ENCODE peak calls at places on chromosome 10, in seven cellular contexts. G is IMR-90, J is kidney, A is neural progenitor cell, N is lower lobe of right lung, S is ovary, D is body of pancreas. M is an unnamed sample.

GRCh38 chr10:97726636-97727178 is 10.2 kb upstream of the ZFYVE27 start:
- DNase-seq in G (peak; percentile 85), J (no peak), S (no peak), N (no peak), A (peak; percentile 66), D (peak; percentile 19), M (no peak)

GRCh38 chr10:131101011-131101410 is 210.5 kb downstream of the TCERG1L start:
- DNase-seq in D (no peak), A (no peak), S (no peak), N (peak; percentile 20), G (no peak), J (peak; percentile 32), M (no peak)

GRCh38 chr10:33263453-33263852 is 71.0 kb downstream of the NRP1 start:
- DNase-seq in N (no peak), D (no peak), A (no peak), G (peak; percentile 39), J (no peak), S (no peak), M (no peak)

GRCh38 chr10:77872151-77872946 is 54.2 kb downstream of the DLG5 start:
- DNase-seq in J (no peak), G (peak; percentile 31), D (no peak), N (no peak), S (peak; percentile 76), A (no peak), M (no peak)

GRCh38 chr10:132881186-132881920 is 61.0 kb downstream of the CFAP46 start:
- DNase-seq in J (peak; percentile 33), S (no peak), G (no peak), A (no peak), D (no peak), N (no peak), M (no peak)

GRCh38 chr10:108789911-108790310 is 1133.4 kb downstream of the XPNPEP1 start:
- DNase-seq in D (no peak), N (no peak), G (peak; percentile 60), A (no peak), S (no peak), J (no peak), M (no peak)

GRCh38 chr10:119395287-119396007 is 147.1 kb downstream of the RGS10 start:
- DNase-seq in G (peak; percentile 33), S (no peak), A (no peak), D (peak; percentile 51), N (peak; percentile 73), J (peak; percentile 86), M (peak; percentile 78)

GRCh38 chr10:84333864-84334451 is 5.6 kb downstream of the CCSER2 start:
- DNase-seq in J (no peak), N (no peak), S (no peak), G (peak; percentile 55), A (no peak), D (peak; percentile 8), M (no peak)

GRCh38 chr10:506451-507354 is 182.8 kb downstream of the DIP2C start:
- DNase-seq in A (no peak), N (no peak), G (no peak), J (peak; percentile 39), D (no peak), S (no peak), M (no peak)

GRCh38 chr10:117217196-117217761 is 20.0 kb downstream of the KCNK18 start:
- DNase-seq in S (no peak), N (no peak), D (peak; percentile 31), G (no peak), A (peak; percentile 57), J (no peak), M (no peak)

GRCh38 chr10:94361161-94361794 is 1.5 kb downstream of the NOC3L start:
- DNase-seq in D (peak; percentile 52), G (no peak), A (no peak), N (no peak), J (no peak), S (no peak), M (peak; percentile 23)

GRCh38 chr10:106189254-106189653 is 975.3 kb downstream of the SORCS1 start:
- DNase-seq in N (no peak), S (no peak), J (no peak), D (peak; percentile 51), G (no peak), A (peak; percentile 66), M (no peak)

GRCh38 chr10:112906945-112907344 is 43.1 kb upstream of the TCF7L2 start:
- DNase-seq in G (no peak), A (no peak), S (no peak), J (no peak), D (no peak), N (no peak), M (no peak)

GRCh38 chr10:26528715-26529393 is 90.7 kb downstream of the APBB1IP start:
- DNase-seq in A (no peak), S (no peak), D (no peak), N (no peak), G (no peak), J (no peak), M (no peak)

GRCh38 chr10:114364726-114365125 is 39.6 kb downstream of the AFAP1L2 start:
- DNase-seq in D (no peak), N (no peak), S (no peak), J (no peak), A (no peak), G (no peak), M (no peak)

GRCh38 chr10:3874988-3875841 is 90.2 kb upstream of the KLF6 start:
- DNase-seq in A (no peak), S (no peak), D (peak; percentile 35), N (no peak), G (no peak), J (no peak), M (no peak)

GRCh38 chr10:72295330-72295910 is 21.7 kb downstream of the DDIT4 start:
- DNase-seq in N (no peak), J (peak; percentile 59), S (peak; percentile 27), A (no peak), D (no peak), G (no peak), M (no peak)

GRCh38 chr10:94397549-94398370 is 4.6 kb upstream of the TBC1D12 start:
- DNase-seq in G (peak; percentile 35), D (no peak), J (no peak), A (no peak), S (no peak), N (no peak), M (no peak)

GRCh38 chr10:63699785-63700184 is 178.6 kb downstream of the REEP3 start:
- DNase-seq in S (peak; percentile 52), D (peak; percentile 58), J (peak; percentile 66), A (no peak), G (peak; percentile 59), N (no peak), M (peak; percentile 42)

DNA sequence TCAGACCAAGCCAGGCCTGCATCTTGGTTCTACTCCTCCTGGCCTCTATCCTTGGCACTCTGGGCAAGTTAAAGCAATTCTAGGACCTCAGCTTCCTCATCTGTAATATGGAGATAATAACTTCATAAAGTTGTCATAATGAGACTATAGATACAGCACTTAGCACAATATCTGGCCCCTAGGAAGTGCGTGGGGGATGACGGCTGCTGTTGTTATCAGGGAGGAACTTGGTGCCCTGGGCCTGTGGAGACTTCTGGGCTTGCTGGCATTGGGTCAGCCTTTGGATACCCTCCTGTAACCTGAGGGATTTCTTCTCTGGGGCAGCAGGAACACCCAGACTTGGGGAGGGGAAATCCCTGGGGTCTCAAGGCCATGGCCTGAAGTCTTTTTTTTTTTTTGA is 27.6 kb downstream of the PFKFB3 start:
- DNase-seq in D (no peak), S (no peak), N (peak; percentile 17), G (no peak), A (no peak), J (peak; percentile 54), M (no peak)
- H3K27ac ChIP-seq in D (no peak overlapping the region), S (no peak overlapping the region), N (no peak overlapping the region), G (no peak overlapping the region), A (no peak overlapping the region), J (no peak overlapping the region), M (no peak overlapping the region)

DNA sequence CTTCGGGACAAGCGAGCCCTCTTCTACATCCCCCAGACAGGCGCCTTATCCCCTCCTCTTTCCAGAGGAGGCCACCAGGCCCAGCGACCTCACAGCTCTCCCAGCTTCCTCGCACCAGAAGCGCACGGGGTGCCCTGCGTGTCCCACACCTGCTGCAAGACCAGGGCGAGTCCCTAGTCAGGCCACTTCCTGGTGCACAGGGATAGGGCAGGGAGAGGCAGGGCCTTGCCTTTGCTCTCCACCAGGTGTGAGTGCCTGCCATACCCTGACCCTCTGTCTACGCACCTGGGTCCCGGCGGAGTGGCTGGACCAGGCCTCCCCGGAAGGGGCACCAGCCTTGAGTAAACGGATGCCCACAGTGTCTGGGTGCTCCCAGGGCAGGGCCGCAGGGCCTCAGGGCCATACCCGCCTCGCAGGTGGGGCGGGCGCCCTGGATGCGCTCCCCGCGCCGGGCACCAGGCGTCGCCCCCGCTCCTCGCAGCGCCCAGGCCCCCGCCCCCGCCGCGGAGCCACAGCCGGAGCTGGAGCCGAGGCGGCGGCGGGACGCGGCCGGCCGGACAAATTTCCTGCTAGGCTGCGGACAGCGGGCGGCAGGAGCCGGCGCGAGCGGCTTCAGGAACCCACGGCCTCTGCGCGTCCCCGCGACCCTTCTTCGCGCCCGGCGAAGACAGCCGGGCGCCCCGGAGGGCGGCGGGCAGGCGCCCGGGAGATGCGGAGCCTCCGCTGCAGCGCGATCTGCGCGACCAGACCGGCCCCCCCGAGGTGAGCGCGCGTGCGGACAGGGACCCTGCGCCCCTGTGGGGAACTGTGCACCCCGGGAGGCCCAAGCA is at the start of gene PTPRE:
- DNase-seq in N (peak; percentile 89), S (peak; percentile 34), D (peak; percentile 65), J (peak; percentile 89), G (peak; percentile 24), A (peak; percentile 90), M (peak; percentile 84)
- H3K4me3 ChIP-seq in N (peak within 1 kb of the TSS; percentile 75), S (peak within 1 kb of the TSS; percentile 41), D (no peak within 1 kb of the TSS), J (peak within 1 kb of the TSS; percentile 55), G (peak within 1 kb of the TSS; percentile 42), A (peak within 1 kb of the TSS; percentile 92), M (peak within 1 kb of the TSS; percentile 86)

DNA sequence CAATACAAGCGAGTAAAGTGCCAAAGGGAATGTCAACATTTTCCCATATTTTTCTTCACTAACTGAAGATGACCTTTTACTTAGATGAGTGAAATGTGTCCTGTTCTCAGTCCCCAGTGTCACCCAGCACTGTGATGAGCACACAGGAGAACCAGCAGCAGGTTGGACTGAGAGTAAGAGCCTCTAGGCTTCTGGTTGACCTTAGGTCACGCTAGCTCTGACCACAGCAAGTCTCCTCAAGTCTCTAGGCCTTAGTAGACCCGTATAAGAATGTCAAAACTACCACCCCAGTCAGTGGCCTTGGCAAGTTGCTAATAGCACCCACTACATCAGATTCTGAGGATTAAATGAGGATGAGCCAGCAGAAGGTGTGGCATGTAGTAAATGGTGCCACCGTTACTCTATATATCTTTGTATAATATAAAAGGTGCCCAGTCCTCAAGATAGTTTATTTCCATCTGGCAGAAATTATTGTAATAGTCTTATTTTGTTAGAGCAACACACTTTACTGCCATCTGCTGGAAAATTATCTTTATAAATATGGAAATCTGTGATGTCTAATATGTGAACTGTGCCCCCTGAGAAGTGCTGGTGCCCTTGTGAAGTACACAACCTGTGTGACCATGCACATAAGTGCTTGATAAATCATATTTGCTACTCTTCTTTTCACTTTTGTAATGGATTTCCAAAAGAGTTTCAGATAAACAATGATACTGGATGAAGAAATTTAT is 75.7 kb downstream of the SPAG6 start:
- DNase-seq in D (no peak), N (no peak), A (no peak), J (no peak), G (peak; percentile 16), S (no peak), M (no peak)
- TF ChIP-seq CTCF in D (no peak), N (peak; percentile 23), A (no peak), J (no peak), G (peak; percentile 31), S (no peak), M (peak; percentile 28)

DNA sequence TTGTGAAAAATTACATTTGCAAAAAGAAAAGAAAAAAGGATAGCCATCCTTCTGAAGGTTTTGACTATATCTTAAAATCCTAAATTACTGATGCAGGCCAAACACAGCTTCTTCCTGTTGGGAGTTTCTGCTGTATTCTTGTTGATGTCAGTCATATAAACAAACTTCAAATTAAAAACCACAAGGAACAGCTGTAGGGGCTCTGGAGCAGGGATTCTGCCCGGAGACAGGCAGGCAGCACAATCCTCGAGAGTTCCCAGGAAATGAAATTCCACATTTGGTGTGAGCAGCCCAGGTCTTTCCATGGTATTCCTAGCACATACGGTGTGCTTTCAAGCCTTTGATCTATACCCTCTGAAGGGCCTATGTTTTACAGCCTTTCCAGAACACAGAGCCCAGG is 43.2 kb downstream of the INSYN2A start:
- DNase-seq in J (no peak), G (peak; percentile 82), A (no peak), N (no peak), S (no peak), D (no peak), M (no peak)
- H3K27ac ChIP-seq in J (no peak overlapping the region), G (no peak overlapping the region), A (no peak overlapping the region), N (no peak overlapping the region), S (no peak overlapping the region), D (no peak overlapping the region), M (no peak overlapping the region)